ENCODE peak calls at places on chromosomes 16 and 17, in four cellular contexts. One of them, this sample, is unnamed.
A peak's percentile ranks its signal among the peaks of the same experiment; 100 is the strongest.

GRCh38 chr17:49819651-49820050 is 28.2 kb downstream of the TAC4 start:
- DNase-seq in foreskin fibroblast: no peak
- DNase-seq in CD8-positive, alpha-beta memory T cell: no peak
- DNase-seq in mucosa of descending colon: no peak
- DNase-seq in this sample: no peak

GRCh38 chr16:85245307-85246172 is 133.3 kb upstream of the CIBAR2 start:
- DNase-seq in foreskin fibroblast: peak; percentile 87
- DNase-seq in CD8-positive, alpha-beta memory T cell: peak; percentile 22
- DNase-seq in mucosa of descending colon: no peak
- DNase-seq in this sample: peak; percentile 56

GRCh38 chr17:51427259-51428255 is 167.2 kb downstream of the UTP18 start:
- DNase-seq in foreskin fibroblast: no peak
- DNase-seq in CD8-positive, alpha-beta memory T cell: peak; percentile 42
- DNase-seq in mucosa of descending colon: no peak
- DNase-seq in this sample: no peak

GRCh38 chr16:56269824-56270684 is 78.8 kb downstream of the GNAO1 start:
- DNase-seq in foreskin fibroblast: no peak
- DNase-seq in CD8-positive, alpha-beta memory T cell: no peak
- DNase-seq in mucosa of descending colon: no peak
- DNase-seq in this sample: peak; percentile 29

GRCh38 chr16:27424772-27425498 is 23.0 kb downstream of the IL21R start:
- DNase-seq in foreskin fibroblast: no peak
- DNase-seq in CD8-positive, alpha-beta memory T cell: no peak
- DNase-seq in mucosa of descending colon: no peak
- DNase-seq in this sample: no peak

GRCh38 chr17:60322056-60322387 is 69.9 kb downstream of the USP32 start:
- DNase-seq in foreskin fibroblast: no peak
- DNase-seq in CD8-positive, alpha-beta memory T cell: no peak
- DNase-seq in mucosa of descending colon: no peak
- DNase-seq in this sample: no peak

GRCh38 chr16:85580684-85581083 is 32.4 kb upstream of the GSE1 start:
- DNase-seq in foreskin fibroblast: no peak
- DNase-seq in CD8-positive, alpha-beta memory T cell: no peak
- DNase-seq in mucosa of descending colon: no peak
- DNase-seq in this sample: no peak

GRCh38 chr17:15278381-15278780 is 13.3 kb upstream of the PMP22 start:
- DNase-seq in foreskin fibroblast: no peak
- DNase-seq in CD8-positive, alpha-beta memory T cell: no peak
- DNase-seq in mucosa of descending colon: no peak
- DNase-seq in this sample: no peak

GRCh38 chr17:57080708-57081107 is 4.3 kb upstream of the AKAP1 start:
- DNase-seq in foreskin fibroblast: peak; percentile 18
- DNase-seq in CD8-positive, alpha-beta memory T cell: no peak
- DNase-seq in mucosa of descending colon: no peak
- DNase-seq in this sample: no peak

GRCh38 chr16:1612320-1613111 is at the start of gene CRAMP1:
- DNase-seq in foreskin fibroblast: peak; percentile 39
- DNase-seq in CD8-positive, alpha-beta memory T cell: no peak
- DNase-seq in mucosa of descending colon: peak; percentile 69
- DNase-seq in this sample: no peak

GRCh38 chr17:76537288-76537577 is 276 bp downstream of the CYGB start:
- DNase-seq in foreskin fibroblast: peak; percentile 70
- DNase-seq in CD8-positive, alpha-beta memory T cell: no peak
- DNase-seq in mucosa of descending colon: peak; percentile 56
- DNase-seq in this sample: no peak

GRCh38 chr16:6704306-6704705 is 628.3 kb upstream of the RBFOX1 start:
- DNase-seq in foreskin fibroblast: no peak
- DNase-seq in CD8-positive, alpha-beta memory T cell: no peak
- DNase-seq in mucosa of descending colon: no peak
- DNase-seq in this sample: no peak

GRCh38 chr16:88941051-88941932 is 35.7 kb downstream of the CBFA2T3 start:
- DNase-seq in foreskin fibroblast: no peak
- DNase-seq in CD8-positive, alpha-beta memory T cell: no peak
- DNase-seq in mucosa of descending colon: no peak
- DNase-seq in this sample: no peak

GRCh38 chr16:84225126-84225525 is 14.7 kb downstream of the KCNG4 start:
- DNase-seq in foreskin fibroblast: no peak
- DNase-seq in CD8-positive, alpha-beta memory T cell: no peak
- DNase-seq in mucosa of descending colon: no peak
- DNase-seq in this sample: no peak

GRCh38 chr17:73214851-73215250 is 22.0 kb downstream of the COG1 start:
- DNase-seq in foreskin fibroblast: no peak
- DNase-seq in CD8-positive, alpha-beta memory T cell: no peak
- DNase-seq in mucosa of descending colon: no peak
- DNase-seq in this sample: no peak

GRCh38 chr16:49473773-49474172 is 100.2 kb downstream of the C16orf78 start:
- DNase-seq in foreskin fibroblast: no peak
- DNase-seq in CD8-positive, alpha-beta memory T cell: no peak
- DNase-seq in mucosa of descending colon: peak; percentile 15
- DNase-seq in this sample: no peak

GRCh38 chr16:70652322-70652721 is 6.0 kb downstream of the IL34 start:
- DNase-seq in foreskin fibroblast: peak; percentile 36
- DNase-seq in CD8-positive, alpha-beta memory T cell: no peak
- DNase-seq in mucosa of descending colon: no peak
- DNase-seq in this sample: no peak

GRCh38 chr17:35575759-35576158 is 2.6 kb downstream of the PEX12 start:
- DNase-seq in foreskin fibroblast: no peak
- DNase-seq in CD8-positive, alpha-beta memory T cell: no peak
- DNase-seq in mucosa of descending colon: no peak
- DNase-seq in this sample: no peak

GRCh38 chr16:89187337-89188063 is 12.8 kb downstream of the SLC22A31 start:
- DNase-seq in foreskin fibroblast: no peak
- DNase-seq in CD8-positive, alpha-beta memory T cell: peak; percentile 27
- DNase-seq in mucosa of descending colon: peak; percentile 46
- DNase-seq in this sample: no peak

GRCh38 chr16:30112197-30113030 is 923 bp downstream of the GDPD3 start:
- DNase-seq in foreskin fibroblast: peak; percentile 68
- DNase-seq in CD8-positive, alpha-beta memory T cell: no peak
- DNase-seq in mucosa of descending colon: peak; percentile 84
- DNase-seq in this sample: no peak

GRCh38 chr17:49425004-49425286 is 10.3 kb upstream of the PHB1 start:
- DNase-seq in foreskin fibroblast: no peak
- DNase-seq in CD8-positive, alpha-beta memory T cell: no peak
- DNase-seq in mucosa of descending colon: no peak
- DNase-seq in this sample: no peak

GRCh38 chr17:42189651-42189965 is 4.4 kb upstream of the HCRT start:
- DNase-seq in foreskin fibroblast: no peak
- DNase-seq in CD8-positive, alpha-beta memory T cell: no peak
- DNase-seq in mucosa of descending colon: no peak
- DNase-seq in this sample: no peak

GRCh38 chr16:54930034-54930938 is at the start of gene IRX5:
- DNase-seq in foreskin fibroblast: peak; percentile 99
- DNase-seq in CD8-positive, alpha-beta memory T cell: no peak
- DNase-seq in mucosa of descending colon: peak; percentile 82
- DNase-seq in this sample: peak; percentile 95

GRCh38 chr17:65857713-65858112 is 296.3 kb upstream of the AXIN2 start:
- DNase-seq in foreskin fibroblast: peak; percentile 9
- DNase-seq in CD8-positive, alpha-beta memory T cell: no peak
- DNase-seq in mucosa of descending colon: no peak
- DNase-seq in this sample: no peak

DNA sequence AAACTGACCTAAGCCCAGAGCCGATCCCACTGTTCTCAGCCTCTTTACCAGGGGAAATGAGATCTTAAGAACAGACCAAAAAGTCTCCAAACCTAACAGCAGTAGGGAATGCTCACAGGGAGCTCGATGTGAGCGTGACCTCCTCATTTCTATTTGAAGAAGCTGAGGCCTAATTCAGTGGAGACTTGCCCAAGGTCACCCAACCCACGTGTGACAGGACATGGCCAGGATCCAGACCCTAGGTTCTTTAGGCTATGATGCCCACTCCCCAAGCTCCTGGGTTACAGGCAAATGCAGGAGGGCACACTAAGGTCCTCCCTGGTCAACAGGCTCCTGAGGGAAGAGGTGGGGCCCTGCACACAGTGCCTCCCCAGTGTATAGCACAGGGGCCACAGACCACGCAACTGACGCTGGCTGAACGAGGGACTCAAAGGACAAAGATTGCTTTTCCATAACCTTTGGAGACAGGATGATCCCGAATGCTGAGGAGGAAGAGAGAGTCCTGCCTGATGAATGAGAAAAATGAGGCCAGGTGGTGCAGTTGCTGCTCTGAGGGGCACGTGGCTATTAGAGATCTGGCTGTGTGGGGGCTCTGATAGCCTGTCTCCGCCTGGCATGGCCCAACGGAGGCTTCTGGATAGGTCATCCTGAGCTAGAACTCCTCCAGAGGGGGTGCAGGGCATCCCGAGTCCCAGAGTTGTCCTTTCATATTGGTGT is 24.0 kb downstream of the MAP3K14 start:
- DNase-seq in foreskin fibroblast: no peak
- DNase-seq in CD8-positive, alpha-beta memory T cell: no peak
- DNase-seq in mucosa of descending colon: no peak
- DNase-seq in this sample: no peak
- H3K4me3 ChIP-seq in foreskin fibroblast: no peak overlapping the region
- H3K4me3 ChIP-seq in CD8-positive, alpha-beta memory T cell: no peak overlapping the region
- H3K4me3 ChIP-seq in mucosa of descending colon: no peak overlapping the region
- H3K4me3 ChIP-seq in this sample: no peak overlapping the region

GRCh38 chr17:29084476-29085148 is 41.7 kb downstream of the PIPOX start:
- DNase-seq in foreskin fibroblast: peak; percentile 74
- DNase-seq in CD8-positive, alpha-beta memory T cell: no peak
- DNase-seq in mucosa of descending colon: no peak
- DNase-seq in this sample: no peak
- H3K4me3 ChIP-seq in foreskin fibroblast: no peak overlapping the region
- H3K4me3 ChIP-seq in CD8-positive, alpha-beta memory T cell: no peak overlapping the region
- H3K4me3 ChIP-seq in mucosa of descending colon: no peak overlapping the region
- H3K4me3 ChIP-seq in this sample: no peak overlapping the region

GRCh38 chr17:45019177-45019711 is 32.2 kb downstream of the DCAKD start:
- DNase-seq in foreskin fibroblast: peak; percentile 85
- DNase-seq in CD8-positive, alpha-beta memory T cell: peak; percentile 9
- DNase-seq in mucosa of descending colon: no peak
- DNase-seq in this sample: no peak

GRCh38 chr17:45020354-45021138 is 30.9 kb downstream of the DCAKD start:
- DNase-seq in foreskin fibroblast: peak; percentile 76
- DNase-seq in CD8-positive, alpha-beta memory T cell: no peak
- DNase-seq in mucosa of descending colon: no peak
- DNase-seq in this sample: no peak

GRCh38 chr17:45022655-45023339 is 28.6 kb downstream of the DCAKD start:
- DNase-seq in foreskin fibroblast: no peak
- DNase-seq in CD8-positive, alpha-beta memory T cell: no peak
- DNase-seq in mucosa of descending colon: no peak
- DNase-seq in this sample: no peak

GRCh38 chr17:45021607-45022287 is 29.7 kb downstream of the DCAKD start:
- DNase-seq in foreskin fibroblast: peak; percentile 83
- DNase-seq in CD8-positive, alpha-beta memory T cell: peak; percentile 57
- DNase-seq in mucosa of descending colon: peak; percentile 73
- DNase-seq in this sample: no peak

GRCh38 chr17:45022288-45022648 is 29.2 kb downstream of the DCAKD start:
- DNase-seq in foreskin fibroblast: no peak
- DNase-seq in CD8-positive, alpha-beta memory T cell: no peak
- DNase-seq in mucosa of descending colon: no peak
- DNase-seq in this sample: no peak
- H3K4me3 ChIP-seq in foreskin fibroblast: no peak overlapping the region
- H3K4me3 ChIP-seq in CD8-positive, alpha-beta memory T cell: no peak overlapping the region
- H3K4me3 ChIP-seq in mucosa of descending colon: no peak overlapping the region
- H3K4me3 ChIP-seq in this sample: no peak overlapping the region

GRCh38 chr17:77644981-77645380 is 313.5 kb upstream of the TNRC6C start:
- DNase-seq in foreskin fibroblast: no peak
- DNase-seq in CD8-positive, alpha-beta memory T cell: peak; percentile 37
- DNase-seq in mucosa of descending colon: no peak
- DNase-seq in this sample: no peak
- H3K4me3 ChIP-seq in foreskin fibroblast: no peak overlapping the region
- H3K4me3 ChIP-seq in CD8-positive, alpha-beta memory T cell: peak overlapping the region; percentile 18
- H3K4me3 ChIP-seq in mucosa of descending colon: no peak overlapping the region
- H3K4me3 ChIP-seq in this sample: no peak overlapping the region

DNA sequence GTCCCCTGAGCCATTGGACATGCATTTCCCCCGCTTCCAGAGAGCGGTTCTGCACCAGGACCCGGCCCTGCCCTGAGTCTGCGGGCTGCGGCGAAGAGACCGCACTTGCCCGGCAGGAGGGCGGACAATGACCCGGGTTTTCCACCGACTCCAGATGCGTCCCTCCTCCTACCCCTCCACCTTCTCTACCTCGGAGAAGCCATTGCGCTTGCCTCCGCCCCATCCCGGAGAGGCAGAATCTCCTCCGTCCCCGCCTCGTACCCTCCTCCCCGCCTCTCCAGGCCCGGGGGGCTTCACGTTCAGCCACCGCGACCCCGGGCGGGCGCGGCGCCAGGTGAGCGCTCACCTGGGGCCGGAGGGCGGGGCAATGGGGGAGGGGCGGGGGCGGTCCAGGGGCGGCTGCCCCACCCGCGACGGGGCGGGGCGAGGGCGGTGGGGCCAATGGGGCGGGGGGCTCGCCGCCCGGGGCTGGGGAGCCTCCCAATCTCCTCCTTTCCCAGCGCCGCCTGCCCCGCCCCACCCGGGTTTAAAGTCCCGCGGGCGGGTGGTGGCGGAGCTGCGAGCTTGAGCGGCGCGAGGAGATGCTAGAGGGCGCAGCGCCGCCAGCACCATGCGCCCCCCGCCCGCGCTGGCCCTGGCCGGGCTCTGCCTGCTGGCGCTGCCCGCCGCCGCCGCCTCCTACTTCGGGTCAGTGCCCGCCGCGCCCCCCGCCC is at the start of gene WNT9B:
- DNase-seq in foreskin fibroblast: peak; percentile 20
- DNase-seq in CD8-positive, alpha-beta memory T cell: no peak
- DNase-seq in mucosa of descending colon: no peak
- DNase-seq in this sample: no peak
- H3K4me3 ChIP-seq in foreskin fibroblast: peak within 1 kb of the TSS; percentile 4
- H3K4me3 ChIP-seq in CD8-positive, alpha-beta memory T cell: no peak within 1 kb of the TSS
- H3K4me3 ChIP-seq in mucosa of descending colon: no peak within 1 kb of the TSS
- H3K4me3 ChIP-seq in this sample: peak within 1 kb of the TSS; percentile 35

GRCh38 chr16:397736-398332 is 835 bp downstream of the NME4 start:
- DNase-seq in foreskin fibroblast: peak; percentile 89
- DNase-seq in CD8-positive, alpha-beta memory T cell: no peak
- DNase-seq in mucosa of descending colon: peak; percentile 84
- DNase-seq in this sample: no peak
- H3K4me3 ChIP-seq in foreskin fibroblast: peak overlapping the region; percentile 15
- H3K4me3 ChIP-seq in CD8-positive, alpha-beta memory T cell: no peak overlapping the region
- H3K4me3 ChIP-seq in mucosa of descending colon: no peak overlapping the region
- H3K4me3 ChIP-seq in this sample: peak overlapping the region; percentile 29